ENCODE peak calls at places on chromosomes 16 and 17, in four cellular contexts. N, O, E and P are unnamed samples.

GRCh38 chr17:10532026-10532425 is 13.7 kb upstream of the MYH1 start:
- DNase-seq in N (no peak), O (no peak), E (no peak), P (no peak)

GRCh38 chr17:77332981-77333685 is 192.4 kb downstream of the SEC14L1 start:
- DNase-seq in N (peak), O (no peak), E (no peak), P (no peak)

GRCh38 chr17:72432143-72432604 is 311.4 kb downstream of the SOX9 start:
- DNase-seq in N (no peak), O (no peak), E (no peak), P (no peak)

GRCh38 chr17:17573912-17574311 is 17.6 kb downstream of the PEMT start:
- DNase-seq in N (no peak), O (no peak), E (no peak), P (no peak)

GRCh38 chr17:35520043-35520442 is 17.4 kb downstream of the SLFN12L start:
- DNase-seq in N (no peak), O (no peak), E (no peak), P (no peak)

GRCh38 chr17:18888766-18889290 is 30.9 kb downstream of the PRPSAP2 start:
- DNase-seq in N (no peak), O (no peak), E (no peak), P (no peak)

GRCh38 chr17:72387487-72387886 is 266.7 kb downstream of the SOX9 start:
- DNase-seq in N (peak), O (no peak), E (no peak), P (no peak)

GRCh38 chr17:34275881-34276280 is 5.9 kb downstream of the CCL7 start:
- DNase-seq in N (peak), O (no peak), E (no peak), P (no peak)

GRCh38 chr17:6011241-6011640 is 58.9 kb upstream of the WSCD1 start:
- DNase-seq in N (no peak), O (no peak), E (no peak), P (no peak)

GRCh38 chr16:35506898-35507194 is 2047.4 kb downstream of the TP53TG3F start:
- DNase-seq in N (no peak), O (no peak), E (no peak), P (no peak)

GRCh38 chr16:84699712-84700517 is at the start of gene USP10:
- DNase-seq in N (peak), O (peak), E (peak), P (peak)

GRCh38 chr17:17712268-17712924 is 31.1 kb downstream of the RAI1 start:
- DNase-seq in N (peak), O (no peak), E (no peak), P (no peak)

GRCh38 chr16:23527961-23528634 is 17.8 kb upstream of the GGA2 start:
- DNase-seq in N (no peak), O (no peak), E (no peak), P (no peak)